ENCODE peak calls at places on chromosome 21, in four cellular contexts. V, Z, S and K are unnamed samples.

GRCh38 chr21:15060776-15061175 is 4.0 kb downstream of the NRIP1 start:
- DNase-seq in V (no peak), S (no peak), Z (no peak), K (peak)

GRCh38 chr21:37073417-37074194 is 552 bp downstream of the TTC3 start:
- DNase-seq in S (peak), Z (no peak), V (peak), K (peak)

GRCh38 chr21:16358021-16358420 is 628.2 kb downstream of the USP25 start:
- DNase-seq in Z (no peak), S (no peak), V (no peak), K (no peak)

GRCh38 chr21:16579538-16579937 is 849.8 kb downstream of the USP25 start:
- DNase-seq in S (no peak), V (no peak), Z (no peak), K (no peak)

GRCh38 chr21:34900376-34900775 is 148.7 kb downstream of the RUNX1 start:
- DNase-seq in V (no peak), S (no peak), Z (no peak), K (no peak)

GRCh38 chr21:31564439-31564838 is 95.1 kb upstream of the SOD1 start:
- DNase-seq in S (no peak), Z (no peak), V (no peak), K (no peak)

GRCh38 chr21:38289697-38290096 is 32.9 kb downstream of the KCNJ15 start:
- DNase-seq in Z (no peak), S (peak), V (peak), K (no peak)

GRCh38 chr21:37509802-37510393 is 143.3 kb downstream of the DYRK1A start:
- DNase-seq in S (no peak), V (no peak), Z (no peak), K (peak)

GRCh38 chr21:27406297-27407009 is 439.6 kb upstream of the ADAMTS5 start:
- DNase-seq in S (no peak), V (no peak), Z (no peak), K (no peak)

GRCh38 chr21:17679002-17679600 is 66.4 kb upstream of the BTG3 start:
- DNase-seq in S (no peak), V (no peak), Z (no peak), K (peak)

GRCh38 chr21:37088196-37088595 is 15.1 kb downstream of the TTC3 start:
- DNase-seq in S (no peak), Z (no peak), V (no peak), K (no peak)

GRCh38 chr21:34887729-34888568 is 161.2 kb downstream of the RUNX1 start:
- DNase-seq in V (peak), S (peak), Z (peak), K (peak)

GRCh38 chr21:37520801-37521200 is 154.2 kb downstream of the DYRK1A start:
- DNase-seq in S (no peak), Z (no peak), V (no peak), K (no peak)

GRCh38 chr21:33643658-33644311 is 1.5 kb downstream of the ITSN1 start:
- DNase-seq in Z (no peak), V (no peak), S (no peak), K (peak)

GRCh38 chr21:31447477-31447876 is 103.4 kb upstream of the TIAM1 start:
- DNase-seq in Z (peak), S (no peak), V (peak), K (no peak)

GRCh38 chr21:14290584-14290983 is 74.6 kb downstream of the RBM11 start:
- DNase-seq in V (no peak), Z (no peak), S (no peak), K (peak)

GRCh38 chr21:39003982-39004775 is 179.1 kb downstream of the PSMG1 start:
- DNase-seq in S (no peak), Z (no peak), V (no peak), K (no peak)

GRCh38 chr21:32812035-32812434 is 40.5 kb upstream of the PAXBP1 start:
- DNase-seq in Z (no peak), S (peak), V (no peak), K (no peak)

GRCh38 chr21:32008714-32009113 is 135.9 kb downstream of the HUNK start:
- DNase-seq in V (no peak), S (no peak), Z (no peak), K (no peak)

GRCh38 chr21:31700040-31700439 is 31.9 kb downstream of the SCAF4 start:
- DNase-seq in Z (no peak), V (no peak), S (no peak), K (no peak)

GRCh38 chr21:14869984-14870840 is 194.6 kb downstream of the NRIP1 start:
- DNase-seq in S (no peak), Z (no peak), V (no peak), K (no peak)

GRCh38 chr21:33325222-33326067 is 675 bp downstream of the IFNAR1 start:
- DNase-seq in Z (peak), S (peak), V (peak), K (peak)

GRCh38 chr21:39105341-39105765 is 77.9 kb downstream of the PSMG1 start:
- DNase-seq in V (no peak), Z (no peak), S (no peak), K (no peak)

GRCh38 chr21:16837319-16837718 is 675.5 kb upstream of the CXADR start:
- DNase-seq in S (no peak), Z (no peak), V (no peak), K (no peak)

GRCh38 chr21:38631171-38631570 is 132.9 kb upstream of the ERG start:
- DNase-seq in Z (no peak), V (no peak), S (no peak), K (no peak)

GRCh38 chr21:17819878-17820232 is 699 bp upstream of the C21orf91 start:
- DNase-seq in S (no peak), Z (no peak), V (no peak), K (no peak)

GRCh38 chr21:38258803-38259485 is 2.2 kb downstream of the KCNJ15 start:
- DNase-seq in V (no peak), S (no peak), Z (no peak), K (no peak)

GRCh38 chr21:33023574-33024277 is 2.0 kb upstream of the OLIG2 start:
- DNase-seq in S (no peak), V (no peak), Z (no peak), K (peak)

GRCh38 chr21:33208534-33208933 is 21.2 kb upstream of the IFNAR2 start:
- DNase-seq in V (no peak), S (no peak), Z (no peak), K (peak)

GRCh38 chr21:17925900-17926299 is 106.7 kb upstream of the C21orf91 start:
- DNase-seq in Z (no peak), V (no peak), S (no peak), K (peak)

GRCh38 chr21:25871566-25871965 is 136.8 kb downstream of the GABPA start:
- DNase-seq in S (no peak), Z (no peak), V (no peak), K (peak)

GRCh38 chr21:30194701-30195299 is 21.1 kb downstream of the CLDN8 start:
- DNase-seq in V (no peak), Z (no peak), S (no peak), K (peak)

GRCh38 chr21:38787461-38788274 is 18.1 kb upstream of the ETS2 start:
- DNase-seq in V (no peak), Z (no peak), S (no peak), K (no peak)

GRCh38 chr21:31336739-31337040 is 7.4 kb downstream of the TIAM1 start:
- DNase-seq in V (no peak), S (no peak), Z (no peak), K (no peak)

GRCh38 chr21:21898801-21899200 is 900.6 kb downstream of the NCAM2 start:
- DNase-seq in V (no peak), S (no peak), Z (no peak), K (no peak)

GRCh38 chr21:20882462-20883415 is 115.5 kb upstream of the NCAM2 start:
- DNase-seq in Z (no peak), V (no peak), S (no peak), K (peak)

GRCh38 chr21:35943752-35944151 is 116.6 kb downstream of the SETD4 start:
- DNase-seq in Z (no peak), V (no peak), S (no peak), K (no peak)
- TF ChIP-seq POLR2A in Z (no peak), V (no peak), S (no peak), K (no peak)

GRCh38 chr21:28884976-28885852 is 107.5 kb downstream of the LTN1 start:
- DNase-seq in Z (peak), V (peak), S (peak), K (peak)
- TF ChIP-seq POLR2A in Z (peak), V (peak), S (peak), K (peak)

DNA sequence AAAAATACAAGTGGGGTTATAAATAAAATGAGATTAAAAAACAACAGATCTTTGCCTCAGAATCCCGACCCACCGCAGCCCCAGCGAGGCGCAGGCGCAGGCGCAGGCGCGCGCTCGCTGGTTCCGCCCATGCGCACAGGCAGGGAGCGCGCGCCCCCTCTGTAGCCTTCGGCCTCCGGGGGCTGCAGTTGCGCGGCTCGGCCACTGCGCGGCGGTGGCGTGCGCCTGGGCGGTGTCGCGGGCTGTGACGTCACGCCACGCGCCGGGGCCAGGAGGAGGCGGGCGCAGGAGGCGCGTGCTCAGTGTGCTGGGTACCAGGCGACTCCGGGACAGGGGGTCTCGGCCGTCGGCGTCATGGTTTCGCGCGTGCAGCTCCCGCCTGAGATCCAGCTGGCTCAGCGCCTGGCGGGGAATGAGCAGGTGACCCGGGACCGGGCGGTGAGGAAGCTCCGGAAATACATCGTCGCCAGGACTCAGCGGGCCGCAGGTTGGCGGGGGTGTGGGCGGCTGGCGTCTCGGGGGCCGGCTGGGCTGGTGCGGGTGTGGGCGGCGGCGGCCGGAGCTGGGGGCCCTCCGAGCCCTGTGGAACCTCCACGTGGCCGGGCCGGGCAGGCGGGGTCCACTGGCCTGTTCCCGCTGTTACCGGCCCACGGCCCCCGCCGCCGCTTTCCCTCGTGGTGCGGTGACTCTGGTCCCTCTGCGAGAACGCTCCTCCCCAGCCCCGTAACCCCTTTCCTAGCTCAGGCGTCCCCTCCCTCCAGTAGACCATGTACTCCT is at the start of gene RRP1:
- DNase-seq in S (peak), V (peak), Z (peak), K (peak)
- TF ChIP-seq POLR2A in S (peak), V (peak), Z (peak), K (peak)

GRCh38 chr21:10521091-10521598 is at the start of gene TPTE:
- DNase-seq in V (no peak), S (no peak), Z (no peak), K (no peak)
- TF ChIP-seq POLR2A in V (no peak), S (no peak), Z (no peak), K (no peak)

DNA sequence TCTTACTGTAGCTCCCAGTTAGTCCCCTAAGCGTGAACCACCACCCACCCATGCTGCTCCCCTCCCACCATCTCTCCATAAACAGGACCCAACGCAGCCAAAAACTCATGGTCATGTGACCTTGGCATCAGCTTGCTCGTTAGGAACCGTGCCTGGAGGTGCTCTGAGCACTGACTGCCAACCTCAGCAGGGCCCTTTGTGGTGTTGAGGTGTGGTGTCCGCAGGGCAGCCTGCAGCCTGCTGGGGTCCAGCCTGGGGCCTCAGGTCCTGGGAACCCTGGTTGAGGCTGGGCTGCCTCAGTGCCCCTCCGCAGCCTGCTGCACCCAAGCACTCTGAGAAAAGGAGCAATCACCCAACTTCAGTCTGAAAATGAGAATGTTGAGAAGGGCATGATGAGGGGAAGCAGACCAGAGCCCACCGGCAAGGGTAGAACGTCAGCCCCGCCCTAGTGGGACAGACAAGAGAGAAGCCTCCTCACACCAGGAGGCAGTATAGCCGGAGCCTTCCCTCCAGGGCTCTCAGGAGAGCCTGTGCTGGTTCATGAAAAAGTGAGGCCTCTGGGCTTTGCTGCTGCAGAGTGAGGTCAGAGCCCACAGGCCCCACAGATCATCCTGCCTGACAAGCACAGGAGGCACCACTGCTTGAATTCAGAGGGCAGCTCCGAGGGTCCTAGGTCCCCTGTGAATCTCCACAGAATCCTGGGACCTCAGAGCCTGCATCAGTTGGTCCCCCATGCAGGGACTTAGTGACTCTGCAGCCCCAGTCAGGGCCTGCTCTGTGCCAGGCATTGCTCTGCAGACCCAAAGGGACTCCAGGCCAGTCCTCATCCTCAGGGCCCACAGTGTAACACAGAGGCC is 4.9 kb upstream of the COL6A2 start:
- DNase-seq in Z (peak), V (peak), S (no peak), K (no peak)
- TF ChIP-seq POLR2A in Z (no peak), V (no peak), S (no peak), K (no peak)

GRCh38 chr21:41508415-41509205 is 652 bp upstream of the TMPRSS2 start:
- DNase-seq in Z (no peak), V (no peak), S (no peak), K (no peak)
- TF ChIP-seq POLR2A in Z (no peak), V (no peak), S (no peak), K (no peak)

GRCh38 chr21:45747802-45748445 is 104.4 kb downstream of the PCBP3 start:
- DNase-seq in Z (no peak), S (no peak), V (no peak), K (no peak)
- TF ChIP-seq POLR2A in Z (no peak), S (no peak), V (no peak), K (no peak)

DNA sequence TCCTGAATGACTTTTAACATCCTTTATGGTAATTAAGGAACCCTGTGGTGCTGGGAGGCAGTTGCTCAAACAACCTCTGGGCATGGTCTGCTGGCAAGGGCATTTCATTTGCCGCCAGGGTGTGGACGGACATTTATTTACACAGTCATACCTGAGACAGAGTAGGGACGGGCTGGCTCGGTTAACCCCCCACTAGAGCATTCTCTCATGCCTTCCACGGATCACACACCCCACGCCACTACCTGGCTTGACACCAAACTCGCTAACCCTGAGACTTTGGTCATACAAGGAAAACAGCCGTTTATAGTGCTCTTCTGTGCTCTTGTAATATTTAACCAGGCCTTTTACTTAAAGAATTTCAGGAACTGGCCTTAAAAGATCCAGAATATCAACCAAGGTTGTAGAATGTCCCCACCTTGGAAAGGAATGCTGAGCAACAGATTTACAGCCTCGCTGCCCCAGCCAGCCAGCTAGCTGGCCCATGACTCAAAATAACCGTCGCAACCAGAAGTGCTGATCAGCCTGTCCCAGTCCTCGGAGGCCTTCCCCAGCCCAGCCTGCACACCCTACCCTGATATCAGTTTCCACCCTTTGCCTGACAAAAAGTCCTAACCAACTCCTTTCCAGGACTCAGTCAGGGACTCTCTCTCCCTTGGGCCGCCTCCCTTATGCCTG is 6.5 kb upstream of the PDXK start:
- DNase-seq in V (no peak), Z (no peak), S (no peak), K (no peak)
- TF ChIP-seq POLR2A in V (no peak), Z (no peak), S (no peak), K (no peak)

GRCh38 chr21:43354016-43354420 is 72.9 kb downstream of the SIK1 start:
- DNase-seq in V (no peak), S (no peak), Z (no peak), K (no peak)
- TF ChIP-seq POLR2A in V (no peak), S (no peak), Z (no peak), K (no peak)